ENCODE peak calls at places on chromosomes 12 and 14, in seven cellular contexts. O is DND-41, W is retinal pigment epithelial cell, E is fibroblast of pulmonary artery, H is heart right ventricle, F is astrocyte of the spinal cord, V is tibial artery. B is an unnamed sample.

GRCh38 chr14:94971750-94972149 is 185.6 kb downstream of the DICER1 start:
- DNase-seq in O (no peak), F (no peak), H (no peak), W (no peak), E (peak), V (peak), B (no peak)

GRCh38 chr14:68663385-68664076 is 129.3 kb downstream of the ZFP36L1 start:
- DNase-seq in V (no peak), O (peak), F (peak), W (no peak), E (peak), H (no peak), B (no peak)

GRCh38 chr14:100435459-100435858 is 112.3 kb downstream of the SLC25A47 start:
- DNase-seq in W (no peak), V (no peak), F (no peak), O (no peak), E (no peak), H (no peak), B (no peak)

GRCh38 chr12:8577879-8578278 is 34.8 kb downstream of the AICDA start:
- DNase-seq in V (no peak), O (no peak), E (no peak), H (no peak), F (no peak), W (no peak), B (no peak)

GRCh38 chr12:46269429-46270241 is 792 bp upstream of the SLC38A1 start:
- DNase-seq in F (no peak), E (no peak), W (no peak), O (no peak), V (no peak), H (no peak), B (peak)

GRCh38 chr14:28901631-28902030 is 135.0 kb downstream of the FOXG1 start:
- DNase-seq in V (no peak), E (no peak), H (no peak), F (no peak), W (no peak), O (no peak), B (no peak)

GRCh38 chr12:53205747-53206146 is 1.3 kb downstream of the ITGB7 start:
- DNase-seq in E (peak), W (no peak), O (no peak), V (no peak), F (peak), H (no peak), B (peak)

GRCh38 chr12:6867407-6868210 is at the start of gene TPI1:
- DNase-seq in E (peak), O (peak), H (peak), V (peak), W (no peak), F (peak), B (peak)

GRCh38 chr14:24965934-24966593 is 83.9 kb downstream of the STXBP6 start:
- DNase-seq in H (no peak), O (no peak), W (peak), F (peak), V (peak), E (peak), B (peak)

GRCh38 chr14:36747411-36748184 is 85.9 kb downstream of the PAX9 start:
- DNase-seq in W (no peak), O (no peak), H (no peak), E (peak), V (no peak), F (no peak), B (peak)
- TF ChIP-seq CTCF in W (peak), O (peak), H (peak), E (peak), V (no peak), F (peak), B (peak)

DNA sequence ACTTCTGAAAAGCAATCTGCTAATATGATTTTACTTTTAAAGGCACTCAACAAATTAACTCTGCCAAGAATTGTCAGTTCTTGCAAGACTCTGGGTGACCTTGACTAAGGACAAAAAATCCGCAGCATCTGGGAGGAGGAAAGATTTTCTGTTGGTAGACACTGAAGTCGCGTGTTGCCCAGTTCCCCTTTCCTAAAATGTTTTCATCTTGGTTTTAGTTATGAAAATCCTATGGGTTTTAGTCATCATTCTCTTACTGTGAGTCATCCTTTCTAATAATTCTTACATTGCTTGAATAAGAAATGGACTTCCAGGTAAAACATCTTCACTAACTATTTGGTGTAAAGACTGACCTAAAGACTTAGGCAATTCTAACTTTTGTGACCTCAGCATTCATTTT is 9.1 kb downstream of the GSG1 start:
- DNase-seq in V (no peak), F (peak), O (no peak), H (no peak), E (peak), W (no peak), B (peak)
- H3K4me3 ChIP-seq in V (no peak), F (no peak), O (no peak), H (no peak), E (no peak), W (no peak), B (no peak)

DNA sequence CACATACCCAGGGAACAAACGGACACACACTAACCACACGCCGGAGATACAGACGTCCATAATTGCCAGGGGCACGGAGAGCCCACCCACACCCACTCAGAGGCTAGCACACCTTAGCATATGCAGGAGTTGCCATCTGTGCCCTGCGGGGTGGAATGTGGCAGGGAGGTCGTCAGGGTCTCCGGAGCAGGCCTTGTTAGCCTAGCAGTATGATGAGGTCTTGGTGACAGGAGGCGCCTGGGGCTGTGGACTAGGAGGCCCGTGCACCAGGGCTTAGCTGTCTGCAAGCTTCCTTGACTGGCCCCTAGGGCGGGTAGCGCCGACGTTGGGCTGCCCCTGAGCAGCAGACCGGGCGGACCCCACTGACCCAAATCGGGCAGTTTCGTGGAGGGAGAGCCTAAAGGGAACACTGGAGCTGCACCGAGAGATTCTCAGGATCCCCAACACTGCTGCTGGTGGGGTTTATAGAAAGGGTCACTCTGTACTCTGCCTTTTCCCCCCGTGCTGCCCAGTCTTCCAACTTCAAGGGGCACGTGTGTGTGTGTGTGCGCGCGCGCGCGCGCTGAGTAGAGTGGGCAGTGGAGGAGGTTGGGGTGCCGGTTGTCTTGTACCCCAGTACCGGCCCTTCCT is 9.9 kb downstream of the STAC3 start:
- DNase-seq in V (no peak), F (no peak), O (no peak), E (no peak), W (no peak), H (no peak), B (peak)
- TF ChIP-seq CTCF in V (no peak), F (no peak), O (no peak), E (no peak), W (no peak), H (no peak), B (no peak)

GRCh38 chr12:106140223-106140986 is 1.7 kb upstream of the NUAK1 start:
- DNase-seq in O (no peak), W (no peak), H (peak), E (no peak), F (no peak), V (no peak), B (no peak)

GRCh38 chr12:106141003-106141402 is 2.2 kb upstream of the NUAK1 start:
- DNase-seq in E (no peak), H (no peak), W (no peak), V (no peak), F (no peak), O (no peak), B (no peak)

GRCh38 chr12:106138646-106139421 is at the start of gene NUAK1:
- DNase-seq in H (peak), O (no peak), V (peak), W (no peak), F (peak), E (peak), B (peak)

GRCh38 chr12:106138279-106138645 is 492 bp downstream of the NUAK1 start:
- DNase-seq in O (no peak), E (no peak), W (no peak), F (no peak), H (peak), V (no peak), B (no peak)

DNA sequence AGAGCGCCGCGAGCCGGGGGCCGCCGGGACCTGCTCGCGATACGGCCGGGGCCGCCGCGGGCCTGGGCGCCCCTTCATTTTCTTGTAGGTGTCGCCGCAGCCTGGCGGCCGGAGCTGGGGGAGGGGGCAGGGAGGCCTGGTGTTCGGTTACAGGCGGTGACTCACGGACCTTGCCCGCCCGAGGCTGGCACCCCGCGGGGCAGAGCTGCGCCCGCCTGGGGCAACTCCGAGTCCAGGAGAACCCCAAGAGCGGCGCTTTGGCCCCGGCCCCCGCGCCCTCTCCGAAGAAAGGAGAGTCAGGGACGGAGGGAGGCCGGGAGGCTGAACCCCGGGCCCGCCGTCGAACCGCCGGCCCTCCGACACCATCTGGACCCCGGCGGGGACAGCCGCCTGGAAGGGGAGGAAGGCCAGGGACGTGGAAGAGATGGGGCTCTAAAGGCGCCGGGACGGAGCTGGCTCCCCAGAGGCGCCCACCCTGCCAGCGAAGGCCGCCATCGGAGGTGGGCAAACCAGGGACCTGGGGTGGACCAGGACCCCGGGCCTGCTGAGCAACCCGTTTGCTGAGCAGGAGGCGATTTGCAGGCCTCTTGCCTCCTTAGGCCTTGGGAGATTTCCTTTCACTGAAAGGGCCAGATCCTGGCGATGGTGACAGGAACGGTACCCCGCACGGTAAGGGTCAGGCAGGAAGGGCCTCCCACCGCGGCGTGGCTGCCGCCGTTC is 828 bp upstream of the NUAK1 start:
- DNase-seq in V (peak), O (no peak), E (peak), W (peak), F (peak), H (peak), B (peak)
- H3K4me3 ChIP-seq in V (peak), O (no peak), E (peak), W (peak), F (peak), H (peak), B (peak)

GRCh38 chr12:105300883-105301282 is 29.6 kb upstream of the C12orf75 start:
- DNase-seq in V (no peak), E (no peak), O (no peak), H (no peak), F (no peak), W (no peak), B (no peak)
- TF ChIP-seq CTCF in V (no peak), E (no peak), O (no peak), H (no peak), F (no peak), W (no peak), B (no peak)

GRCh38 chr12:26121841-26122680 is 2.8 kb downstream of the BHLHE41 start:
- DNase-seq in F (no peak), H (peak), E (peak), O (peak), W (no peak), V (peak), B (peak)

GRCh38 chr12:26122681-26123481 is 2.0 kb downstream of the BHLHE41 start:
- DNase-seq in H (peak), E (peak), O (no peak), V (peak), W (no peak), F (peak), B (peak)

GRCh38 chr12:26124491-26125450 is at the start of gene BHLHE41:
- DNase-seq in V (peak), H (peak), W (no peak), O (no peak), F (peak), E (peak), B (peak)

GRCh38 chr12:26125451-26126339 is 858 bp upstream of the BHLHE41 start:
- DNase-seq in V (peak), H (peak), W (peak), F (peak), E (peak), O (peak), B (peak)

DNA sequence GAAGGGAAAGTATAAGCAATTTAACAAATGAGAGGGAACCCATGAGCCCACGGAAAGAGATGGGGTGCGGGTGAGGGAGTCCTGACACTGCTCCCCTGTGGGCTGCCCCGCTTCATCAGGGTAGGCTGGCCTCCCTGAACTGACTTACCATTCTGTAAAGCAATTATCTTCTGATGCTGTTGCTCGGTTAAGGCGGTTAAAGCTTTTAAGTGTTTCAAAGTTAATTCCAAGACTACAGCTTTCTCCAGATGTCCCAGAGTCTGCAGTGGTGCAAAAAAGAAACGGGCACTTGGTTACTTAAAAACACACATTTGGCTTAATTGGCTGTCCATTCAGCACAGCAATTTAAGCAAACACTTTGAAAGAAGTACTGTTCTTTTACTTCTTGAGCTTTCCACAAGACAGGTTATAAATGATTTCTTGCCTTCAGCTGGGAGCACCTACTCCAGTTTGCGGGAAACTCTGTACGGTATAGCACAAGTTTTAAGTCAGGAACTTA is 1.3 kb downstream of the BHLHE41 start:
- DNase-seq in W (no peak), H (no peak), E (no peak), O (no peak), V (no peak), F (no peak), B (no peak)
- H3K4me3 ChIP-seq in W (peak), H (peak), E (peak), O (no peak), V (peak), F (peak), B (peak)

DNA sequence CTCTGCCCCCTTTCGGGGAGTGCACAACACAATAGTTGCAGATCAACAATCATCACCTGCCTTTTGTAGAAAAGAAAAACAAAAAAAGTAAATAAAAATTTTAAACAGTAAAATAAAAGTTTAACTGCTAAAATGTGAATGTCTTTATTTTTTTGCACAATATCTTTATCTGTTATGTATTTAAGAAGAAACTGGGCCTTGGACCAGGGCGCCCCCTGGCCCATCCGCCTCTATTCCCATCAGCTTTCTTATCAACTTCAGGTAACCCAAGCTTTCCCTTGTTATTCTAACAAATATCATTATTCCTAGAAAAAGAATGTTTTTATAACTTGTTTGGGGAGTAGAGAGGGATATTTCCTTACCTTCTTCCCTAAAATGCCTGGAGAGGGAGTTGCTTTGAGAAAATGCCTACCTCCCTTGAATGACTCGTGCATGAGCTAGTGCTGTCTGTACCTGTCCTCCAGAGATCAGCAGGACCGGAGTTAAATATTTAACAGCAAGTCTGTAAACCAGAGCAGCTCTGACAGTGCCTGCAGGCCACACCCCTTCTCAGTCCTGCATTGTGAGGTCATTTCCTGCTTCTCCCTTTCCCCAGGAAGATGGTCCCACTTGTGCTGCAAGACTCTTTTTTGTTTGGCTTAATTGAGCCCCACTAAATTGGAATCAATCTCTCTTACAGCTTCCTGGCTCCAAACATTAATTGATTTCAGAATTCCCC is 192.8 kb upstream of the RGS6 start:
- DNase-seq in F (no peak), V (no peak), E (peak), W (no peak), H (no peak), O (peak), B (peak)
- TF ChIP-seq CTCF in F (peak), V (no peak), E (no peak), W (peak), H (no peak), O (no peak), B (peak)

GRCh38 chr12:125193798-125194562 is 128.7 kb downstream of the AACS start:
- DNase-seq in H (no peak), V (no peak), F (peak), O (no peak), W (no peak), E (no peak), B (peak)
- H3K4me3 ChIP-seq in H (no peak), V (no peak), F (no peak), O (no peak), W (no peak), E (no peak), B (no peak)

DNA sequence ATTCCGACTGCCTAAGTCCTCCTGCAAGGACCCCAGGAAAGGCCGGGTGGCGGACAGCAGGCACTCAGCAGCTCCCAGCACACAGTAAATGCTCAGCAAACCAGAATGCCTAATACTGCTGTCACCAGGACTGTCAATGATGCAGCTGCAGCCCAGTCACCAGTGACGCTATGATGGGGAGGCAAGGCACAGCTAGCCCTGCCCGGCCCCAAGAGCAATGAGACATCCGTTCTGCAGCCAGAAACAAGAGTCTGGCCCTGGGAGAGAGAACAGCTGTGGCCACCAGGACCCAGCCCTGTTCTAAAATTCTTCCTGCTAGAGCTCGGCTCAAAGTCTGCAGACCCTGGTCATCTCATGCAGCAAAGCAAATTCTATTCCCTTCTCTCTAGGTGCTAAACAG is 69.8 kb downstream of the NCOR2 start:
- DNase-seq in E (peak), V (peak), O (no peak), F (peak), W (no peak), H (peak), B (peak)
- TF ChIP-seq CTCF in E (no peak), V (no peak), O (no peak), F (no peak), W (no peak), H (no peak), B (no peak)

GRCh38 chr14:50395448-50395847 is 1.2 kb downstream of the CDKL1 start:
- DNase-seq in O (no peak), H (no peak), W (no peak), V (peak), F (no peak), E (no peak), B (no peak)

GRCh38 chr14:50396636-50397460 is at the start of gene CDKL1:
- DNase-seq in W (no peak), O (peak), V (peak), H (peak), F (peak), E (peak), B (peak)

GRCh38 chr14:50399251-50400032 is 2.8 kb upstream of the CDKL1 start:
- DNase-seq in F (peak), O (no peak), H (no peak), V (peak), W (peak), E (peak), B (peak)

GRCh38 chr14:50397461-50398196 is 948 bp upstream of the CDKL1 start:
- DNase-seq in E (peak), H (no peak), W (no peak), V (peak), O (no peak), F (peak), B (peak)

GRCh38 chr14:50394713-50395112 is 2.0 kb downstream of the CDKL1 start:
- DNase-seq in F (no peak), O (no peak), E (no peak), W (no peak), V (no peak), H (no peak), B (no peak)
- H3K4me3 ChIP-seq in F (no peak), O (no peak), E (no peak), W (no peak), V (no peak), H (no peak), B (no peak)

B was measured in epithelial cell of esophagus.